ENCODE peak calls at places on chromosomes 16 and 17, in four cellular contexts. Z, W, J and R are unnamed samples.
A peak's percentile ranks its signal among the peaks of the same experiment; 100 is the strongest.

GRCh38 chr16:72027669-72028378 is 19.3 kb downstream of the DHODH start:
- DNase-seq in Z (no peak), W (no peak), J (no peak), R (no peak)

GRCh38 chr16:88469615-88470395 is 16.7 kb downstream of the ZFPM1 start:
- DNase-seq in Z (no peak), W (no peak), J (no peak), R (no peak)

GRCh38 chr16:720990-721764 is at the start of gene ANTKMT:
- DNase-seq in Z (peak; percentile 79), W (peak; percentile 65), J (no peak), R (peak; percentile 58)

GRCh38 chr17:28290703-28291102 is 28.3 kb upstream of the TMEM97 start:
- DNase-seq in Z (no peak), W (no peak), J (no peak), R (no peak)

GRCh38 chr17:31373150-31374082 is 18.1 kb upstream of the RAB11FIP4 start:
- DNase-seq in Z (peak; percentile 85), W (peak; percentile 85), J (peak; percentile 53), R (peak; percentile 75)

GRCh38 chr17:56752263-56752662 is 81.5 kb downstream of the C17orf67 start:
- DNase-seq in Z (no peak), W (no peak), J (no peak), R (peak; percentile 10)

GRCh38 chr17:81583589-81584337 is 31.6 kb upstream of the FAAP100 start:
- DNase-seq in Z (no peak), W (no peak), J (no peak), R (no peak)

GRCh38 chr16:57061084-57061905 is 31.1 kb upstream of the CPNE2 start:
- DNase-seq in Z (peak; percentile 84), W (peak; percentile 64), J (no peak), R (peak; percentile 49)

GRCh38 chr17:41060052-41060604 is at the start of gene KRTAP2-3:
- DNase-seq in Z (peak; percentile 43), W (peak; percentile 88), J (peak; percentile 82), R (peak; percentile 92)

GRCh38 chr17:12683299-12683698 is 17.6 kb downstream of the MYOCD start:
- DNase-seq in Z (peak; percentile 17), W (no peak), J (no peak), R (no peak)

GRCh38 chr16:74275031-74275636 is 21.5 kb upstream of the PSMD7 start:
- DNase-seq in Z (peak; percentile 42), W (peak; percentile 46), J (peak; percentile 6), R (peak; percentile 42)

GRCh38 chr17:4518901-4519300 is 20.2 kb downstream of the SPNS2 start:
- DNase-seq in Z (no peak), W (no peak), J (no peak), R (no peak)

GRCh38 chr17:44786551-44787081 is 27.8 kb downstream of the ADAM11 start:
- DNase-seq in Z (no peak), W (no peak), J (no peak), R (no peak)

GRCh38 chr16:12639044-12639443 is 164.6 kb downstream of the CPPED1 start:
- DNase-seq in Z (no peak), W (no peak), J (no peak), R (peak; percentile 77)

GRCh38 chr16:64391009-64391663 is 730.7 kb downstream of the CDH11 start:
- DNase-seq in Z (peak; percentile 21), W (peak; percentile 61), J (no peak), R (peak; percentile 57)

GRCh38 chr17:50234581-50234980 is 33.1 kb upstream of the COL1A1 start:
- DNase-seq in Z (no peak), W (peak; percentile 29), J (no peak), R (peak; percentile 62)

GRCh38 chr17:16491703-16492612 is at the start of gene LRRC75A:
- DNase-seq in Z (peak; percentile 41), W (no peak), J (no peak), R (no peak)

GRCh38 chr17:60600490-60601431 is 768 bp downstream of the PPM1D start:
- DNase-seq in Z (peak; percentile 89), W (peak; percentile 88), J (peak; percentile 75), R (peak; percentile 88)

GRCh38 chr17:29248845-29249244 is 2.2 kb downstream of the CRYBA1 start:
- DNase-seq in Z (no peak), W (no peak), J (no peak), R (no peak)

GRCh38 chr17:5381542-5381941 is 37.9 kb downstream of the NUP88 start:
- DNase-seq in Z (peak; percentile 31), W (peak; percentile 47), J (peak; percentile 22), R (peak; percentile 78)

GRCh38 chr16:85929259-85929704 is 30.3 kb downstream of the IRF8 start:
- DNase-seq in Z (no peak), W (no peak), J (no peak), R (no peak)

GRCh38 chr17:30230596-30231125 is 4.8 kb downstream of the SLC6A4 start:
- DNase-seq in Z (no peak), W (peak; percentile 34), J (no peak), R (peak; percentile 12)

GRCh38 chr17:33121272-33121671 is 129.6 kb downstream of the SPACA3 start:
- DNase-seq in Z (no peak), W (no peak), J (no peak), R (no peak)

GRCh38 chr16:53666816-53667415 is 36.7 kb downstream of the RPGRIP1L start:
- DNase-seq in Z (no peak), W (peak; percentile 21), J (no peak), R (no peak)

GRCh38 chr16:70789231-70789926 is 11.6 kb downstream of the VAC14 start:
- DNase-seq in Z (peak; percentile 76), W (peak; percentile 92), J (no peak), R (peak; percentile 88)

GRCh38 chr16:89426736-89427525 is 63.4 kb downstream of the ANKRD11 start:
- DNase-seq in Z (no peak), W (no peak), J (peak; percentile 63), R (peak; percentile 51)

GRCh38 chr17:17713839-17714238 is 32.6 kb downstream of the RAI1 start:
- DNase-seq in Z (peak; percentile 68), W (peak; percentile 61), J (no peak), R (peak; percentile 74)

GRCh38 chr16:85523602-85524364 is 89.3 kb upstream of the GSE1 start:
- DNase-seq in Z (peak; percentile 75), W (no peak), J (peak; percentile 35), R (peak; percentile 18)

GRCh38 chr17:69898606-69899005 is 176.4 kb upstream of the KCNJ16 start:
- DNase-seq in Z (peak; percentile 23), W (peak; percentile 74), J (no peak), R (peak; percentile 64)

GRCh38 chr16:20002936-20003335 is 70.8 kb downstream of the GPR139 start:
- DNase-seq in Z (no peak), W (no peak), J (no peak), R (no peak)

GRCh38 chr16:85019659-85020245 is 7.8 kb upstream of the KIAA0513 start:
- DNase-seq in Z (no peak), W (peak; percentile 72), J (no peak), R (no peak)

GRCh38 chr16:89343501-89344291 is 126.2 kb downstream of the ZNF778 start:
- DNase-seq in Z (no peak), W (no peak), J (no peak), R (peak; percentile 73)

GRCh38 chr17:19579867-19580565 is 46.4 kb downstream of the SLC47A1 start:
- DNase-seq in Z (peak; percentile 13), W (no peak), J (no peak), R (peak; percentile 12)

GRCh38 chr16:27470567-27471431 is 68.8 kb downstream of the IL21R start:
- DNase-seq in Z (peak; percentile 58), W (peak; percentile 31), J (no peak), R (peak; percentile 88)

GRCh38 chr17:35079547-35079946 is 16.0 kb upstream of the RFFL start:
- DNase-seq in Z (no peak), W (peak; percentile 50), J (no peak), R (peak; percentile 87)

GRCh38 chr17:67491009-67491677 is 114.1 kb downstream of the PITPNC1 start:
- DNase-seq in Z (peak; percentile 96), W (peak; percentile 98), J (peak; percentile 98), R (peak; percentile 100)
- H3K4me3 ChIP-seq in Z (peak overlapping the region; percentile 41), W (peak overlapping the region; percentile 54), J (peak overlapping the region; percentile 7), R (peak overlapping the region; percentile 28)

DNA sequence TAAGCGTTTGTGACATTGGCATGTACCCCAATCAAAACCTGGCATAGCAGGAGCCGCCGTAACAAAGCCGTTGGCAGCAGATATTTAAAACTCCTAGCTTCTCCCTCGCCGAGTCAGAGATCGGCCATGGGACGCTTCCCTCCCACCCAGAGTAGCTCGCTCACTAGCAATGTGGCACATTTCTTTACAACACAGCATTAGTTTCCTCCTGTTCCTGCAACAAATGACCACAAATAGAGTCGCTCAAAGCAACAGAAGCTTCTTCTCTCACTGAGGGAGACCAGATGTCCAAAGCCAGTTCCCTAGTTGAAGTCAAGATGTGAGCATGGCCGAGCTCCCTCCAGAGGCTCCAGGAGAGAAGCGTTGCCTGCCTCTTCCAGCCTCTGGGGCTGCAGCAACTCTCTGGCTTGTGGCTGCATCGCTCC is 106.7 kb downstream of the RBFOX3 start:
- DNase-seq in Z (no peak), W (no peak), J (no peak), R (no peak)
- TF ChIP-seq CTCF in Z (no peak), W (no peak), J (no peak), R (no peak)

GRCh38 chr17:79835953-79836951 is 3.0 kb downstream of the CBX4 start:
- DNase-seq in Z (no peak), W (no peak), J (no peak), R (no peak)
- H3K4me3 ChIP-seq in Z (peak overlapping the region; percentile 75), W (peak overlapping the region; percentile 83), J (peak overlapping the region; percentile 66), R (no peak overlapping the region)

GRCh38 chr16:75801307-75801706 is 75.0 kb upstream of the CPHXL start:
- DNase-seq in Z (no peak), W (no peak), J (no peak), R (peak; percentile 16)
- TF ChIP-seq CTCF in Z (no peak), W (no peak), J (no peak), R (peak; percentile 16)

DNA sequence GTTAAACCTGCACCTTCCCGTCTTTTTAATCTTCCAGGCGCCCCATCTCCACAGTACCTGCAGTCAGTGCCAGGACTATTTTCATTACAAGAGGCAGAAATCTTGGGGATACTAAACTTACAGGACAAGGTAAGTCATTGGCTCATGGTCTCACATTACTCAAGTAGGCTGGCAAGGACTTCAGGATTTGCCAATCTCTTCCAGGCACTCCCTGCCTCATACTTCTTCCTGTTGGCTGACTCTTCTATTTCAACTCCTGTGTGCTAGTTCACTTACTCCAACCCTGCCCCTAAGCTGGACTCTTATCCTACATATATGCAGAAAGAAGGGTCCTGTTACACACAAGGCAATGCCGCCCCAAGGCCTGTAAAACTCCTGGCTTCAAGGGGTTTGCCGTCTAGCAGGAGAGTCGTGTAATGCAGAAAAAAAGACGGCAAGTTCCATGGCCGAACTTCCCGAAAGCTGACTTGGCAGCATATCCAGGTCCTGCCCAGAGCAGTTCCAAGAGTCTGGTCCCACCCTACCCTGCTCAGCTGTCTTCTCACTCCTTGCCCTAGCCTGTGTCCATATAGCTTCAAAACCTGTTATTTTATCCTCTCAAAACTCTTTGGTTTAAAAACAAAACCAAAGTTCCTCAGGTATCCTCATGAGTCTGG is 14.8 kb downstream of the ERN1 start:
- DNase-seq in Z (peak; percentile 76), W (peak; percentile 78), J (no peak), R (peak; percentile 56)
- H3K4me3 ChIP-seq in Z (no peak overlapping the region), W (peak overlapping the region; percentile 10), J (no peak overlapping the region), R (no peak overlapping the region)